ENCODE peak calls at places on chromosomes 5 and 9, in five cellular contexts. P, L, M, X and I are unnamed samples.

GRCh38 chr5:154086641-154087040 is 47.9 kb downstream of the MFAP3 start:
- DNase-seq in M (no peak), P (no peak), X (no peak), L (no peak), I (no peak)

GRCh38 chr5:98570010-98570409 is 203.5 kb upstream of the RGMB start:
- DNase-seq in P (peak; percentile 50), L (no peak), M (no peak), X (no peak), I (peak; percentile 46)

GRCh38 chr5:160230686-160231527 is 1.6 kb downstream of the FABP6 start:
- DNase-seq in M (no peak), P (peak; percentile 28), X (no peak), L (peak; percentile 83), I (peak; percentile 2)

GRCh38 chr5:77974576-77974975 is 198.4 kb upstream of the TBCA start:
- DNase-seq in L (no peak), X (no peak), P (no peak), M (no peak), I (no peak)

GRCh38 chr5:135454946-135455345 is 2.8 kb upstream of the TIFAB start:
- DNase-seq in L (no peak), X (no peak), M (no peak), P (no peak), I (no peak)

GRCh38 chr5:59025734-59026133 is 442.9 kb downstream of the RAB3C start:
- DNase-seq in P (peak; percentile 53), L (no peak), X (peak; percentile 27), M (no peak), I (peak; percentile 30)

GRCh38 chr9:4222357-4222756 is 77.5 kb downstream of the GLIS3 start:
- DNase-seq in L (no peak), M (no peak), P (no peak), X (peak; percentile 20), I (no peak)

GRCh38 chr5:32320144-32320543 is 7.4 kb upstream of the MTMR12 start:
- DNase-seq in L (no peak), M (no peak), X (no peak), P (no peak), I (no peak)

GRCh38 chr9:136860529-136860928 is 5.6 kb downstream of the EDF1 start:
- DNase-seq in L (no peak), P (no peak), X (no peak), M (no peak), I (no peak)

GRCh38 chr5:141732417-141732816 is 50.4 kb upstream of the ARAP3 start:
- DNase-seq in P (no peak), M (no peak), X (no peak), L (no peak), I (no peak)

GRCh38 chr9:101026824-101027223 is 1.7 kb upstream of the PLPPR1 start:
- DNase-seq in X (peak; percentile 2), P (no peak), L (no peak), M (no peak), I (no peak)

GRCh38 chr5:139294372-139295165 is 1.0 kb downstream of the MATR3 start:
- DNase-seq in L (peak; percentile 78), P (peak; percentile 95), X (peak; percentile 87), M (peak; percentile 52), I (peak; percentile 81)

GRCh38 chr9:130770679-130771442 is 64.2 kb upstream of the ABL1 start:
- DNase-seq in X (peak; percentile 62), L (no peak), P (peak; percentile 87), M (peak; percentile 71), I (peak; percentile 56)

GRCh38 chr9:111728617-111729366 is 65.9 kb downstream of the SHOC1 start:
- DNase-seq in P (peak; percentile 88), L (no peak), M (peak; percentile 41), X (no peak), I (peak; percentile 82)

GRCh38 chr5:37915078-37915736 is 75.4 kb upstream of the GDNF start:
- DNase-seq in M (no peak), L (no peak), P (no peak), X (no peak), I (no peak)

GRCh38 chr5:6452622-6453504 is 4.2 kb downstream of the UBE2QL1 start:
- DNase-seq in M (no peak), L (no peak), P (no peak), X (no peak), I (no peak)

GRCh38 chr5:95641803-95642220 is 4.8 kb upstream of the RFESD start:
- DNase-seq in L (peak; percentile 5), P (peak; percentile 60), M (no peak), X (no peak), I (peak; percentile 70)

GRCh38 chr9:125889122-125889523 is 141.9 kb downstream of the PBX3 start:
- DNase-seq in M (no peak), P (peak; percentile 67), X (peak; percentile 20), L (peak; percentile 7), I (peak; percentile 29)

GRCh38 chr5:170623576-170624181 is 119.9 kb downstream of the KCNIP1 start:
- DNase-seq in X (peak; percentile 65), L (peak; percentile 26), P (peak; percentile 37), M (peak; percentile 59), I (peak; percentile 17)

GRCh38 chr5:1662559-1663043 is 137.0 kb downstream of the MRPL36 start:
- DNase-seq in P (no peak), M (no peak), L (no peak), X (no peak), I (no peak)

GRCh38 chr5:159864885-159865622 is 51.2 kb upstream of the ADRA1B start:
- DNase-seq in L (no peak), M (no peak), X (no peak), P (no peak), I (peak; percentile 40)

GRCh38 chr9:20921362-20921761 is 110.1 kb downstream of the HACD4 start:
- DNase-seq in M (no peak), X (no peak), P (no peak), L (no peak), I (no peak)

GRCh38 chr5:169789417-169789816 is 152.3 kb downstream of the DOCK2 start:
- DNase-seq in L (no peak), P (no peak), M (no peak), X (no peak), I (no peak)

GRCh38 chr5:17178316-17178715 is 39.1 kb upstream of the BASP1 start:
- DNase-seq in X (no peak), P (no peak), M (no peak), L (peak; percentile 40), I (no peak)

GRCh38 chr9:69421908-69422801 is 97.1 kb downstream of the ENTREP1 start:
- DNase-seq in P (peak; percentile 86), X (peak; percentile 76), M (peak; percentile 60), L (peak; percentile 49), I (peak; percentile 51)

GRCh38 chr5:88732181-88732633 is 150.8 kb downstream of the MEF2C start:
- DNase-seq in L (peak; percentile 20), X (no peak), M (no peak), P (no peak), I (peak; percentile 27)

GRCh38 chr5:147986134-147986757 is 77.5 kb upstream of the SPINK5 start:
- DNase-seq in X (no peak), P (no peak), M (no peak), L (no peak), I (no peak)

GRCh38 chr5:153222956-153223355 is 267.5 kb upstream of the GRIA1 start:
- DNase-seq in M (no peak), L (no peak), X (no peak), P (no peak), I (peak; percentile 58)

GRCh38 chr9:95736370-95736769 is 139.1 kb upstream of the ERCC6L2 start:
- DNase-seq in M (peak; percentile 16), P (no peak), L (no peak), X (no peak), I (no peak)

GRCh38 chr5:158522001-158522400 is 577.7 kb downstream of the EBF1 start:
- DNase-seq in X (no peak), L (no peak), M (no peak), P (peak; percentile 91), I (peak; percentile 61)

GRCh38 chr5:111259636-111260035 is 35.5 kb downstream of the CAMK4 start:
- DNase-seq in X (no peak), M (no peak), L (no peak), P (no peak), I (no peak)

GRCh38 chr5:79853676-79854418 is 137.2 kb downstream of the MTX3 start:
- DNase-seq in X (no peak), P (no peak), L (no peak), M (no peak), I (no peak)

GRCh38 chr9:126423709-126424185 is 97.1 kb downstream of the MVB12B start:
- DNase-seq in L (no peak), M (no peak), P (no peak), X (no peak), I (no peak)

GRCh38 chr9:89755835-89756234 is 151.0 kb downstream of the GADD45G start:
- DNase-seq in X (no peak), P (no peak), L (no peak), M (no peak), I (no peak)

GRCh38 chr5:118733394-118733793 is 255.0 kb downstream of the DTWD2 start:
- DNase-seq in P (no peak), X (no peak), M (no peak), L (no peak), I (no peak)

GRCh38 chr5:34586117-34586885 is 69.8 kb upstream of the RAI14 start:
- DNase-seq in L (no peak), P (peak; percentile 84), X (no peak), M (peak; percentile 83), I (peak; percentile 91)
- H3K4me3 ChIP-seq in L (no peak overlapping the region), P (peak overlapping the region; percentile 4), X (no peak overlapping the region), M (peak overlapping the region; percentile 29), I (no peak overlapping the region)

GRCh38 chr5:131265318-131265803 is 1.5 kb downstream of the CDC42SE2 start:
- DNase-seq in L (no peak), P (peak; percentile 72), M (peak; percentile 56), X (no peak), I (peak; percentile 58)
- H3K4me3 ChIP-seq in L (no peak overlapping the region), P (peak overlapping the region; percentile 98), M (peak overlapping the region; percentile 97), X (peak overlapping the region; percentile 86), I (peak overlapping the region; percentile 99)

DNA sequence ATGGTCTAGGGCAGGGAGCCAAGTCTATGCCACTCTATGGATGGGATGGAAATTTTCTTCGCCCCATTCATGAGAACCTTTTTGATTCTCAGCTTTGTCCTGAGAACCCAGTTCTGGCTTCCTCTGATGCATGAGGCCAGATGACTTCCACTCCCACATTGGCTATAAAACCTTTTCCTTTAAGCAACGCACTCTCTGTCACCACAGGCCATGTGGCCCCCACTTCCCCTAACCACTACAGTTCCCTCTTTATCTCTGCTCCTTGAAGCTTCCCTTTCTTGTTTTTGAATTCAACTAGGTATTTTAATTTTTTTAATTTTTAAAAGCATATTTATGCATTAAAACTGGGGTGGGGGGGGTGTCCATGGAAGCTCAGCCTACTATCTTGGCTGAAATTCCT is 401.3 kb downstream of the ENC1 start:
- DNase-seq in X (no peak), M (no peak), P (no peak), L (no peak), I (no peak)
- H3K4me3 ChIP-seq in X (no peak overlapping the region), M (no peak overlapping the region), P (no peak overlapping the region), L (no peak overlapping the region), I (no peak overlapping the region)

DNA sequence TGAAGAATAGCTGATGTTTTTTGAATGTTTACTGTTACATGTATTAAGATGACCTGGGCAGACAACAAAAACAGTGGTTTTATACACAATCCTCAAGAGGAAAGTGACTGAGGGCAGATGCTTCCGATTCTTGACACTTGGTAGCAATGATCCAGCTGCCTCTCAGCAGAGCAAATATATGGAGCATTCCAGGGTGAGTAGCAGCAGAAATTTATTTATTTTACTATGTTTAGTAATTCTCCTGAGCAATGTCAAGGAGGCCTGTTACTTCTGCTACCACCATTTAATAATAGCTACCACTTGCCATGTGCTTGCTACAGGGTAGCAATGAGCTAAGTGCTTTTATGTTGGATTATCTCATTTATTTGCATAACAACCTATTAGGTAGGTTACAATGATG is 69.1 kb upstream of the NR3C1 start:
- DNase-seq in M (no peak), X (no peak), P (no peak), L (no peak), I (no peak)
- H3K4me3 ChIP-seq in M (no peak overlapping the region), X (no peak overlapping the region), P (no peak overlapping the region), L (no peak overlapping the region), I (no peak overlapping the region)